ENCODE peak calls at places on chromosome X, in five cellular contexts. M, U, J, K and H are unnamed samples.

GRCh38 chrX:47218920-47219815 is 687 bp downstream of the CDK16 start:
- DNase-seq in M (peak), U (no peak), J (peak), K (no peak), H (no peak)

GRCh38 chrX:115988825-115989224 is 181.7 kb upstream of the AGTR2 start:
- DNase-seq in M (no peak), U (peak), J (no peak), K (peak), H (no peak)

GRCh38 chrX:54012830-54013500 is 31.3 kb downstream of the PHF8 start:
- DNase-seq in M (no peak), U (no peak), J (no peak), K (no peak), H (no peak)

GRCh38 chrX:27890611-27891010 is 82.8 kb downstream of the MAGEB10 start:
- DNase-seq in M (no peak), U (peak), J (no peak), K (peak), H (peak)

GRCh38 chrX:47814853-47815252 is 21.8 kb upstream of the ZNF81 start:
- DNase-seq in M (no peak), U (no peak), J (no peak), K (no peak), H (peak)

GRCh38 chrX:134626434-134626833 is 31.8 kb downstream of the PLAC1 start:
- DNase-seq in M (no peak), U (peak), J (no peak), K (no peak), H (no peak)

GRCh38 chrX:21959362-21960051 is 19.0 kb downstream of the SMS start:
- DNase-seq in M (no peak), U (no peak), J (no peak), K (no peak), H (no peak)

GRCh38 chrX:42220722-42221121 is 297.4 kb upstream of the CASK start:
- DNase-seq in M (no peak), U (no peak), J (no peak), K (no peak), H (no peak)

GRCh38 chrX:24357101-24357500 is 3.3 kb upstream of the SUPT20HL1 start:
- DNase-seq in M (no peak), U (no peak), J (no peak), K (no peak), H (no peak)

GRCh38 chrX:8084023-8084422 is 87.0 kb downstream of the VCX2 start:
- DNase-seq in M (no peak), U (peak), J (no peak), K (peak), H (peak)

GRCh38 chrX:26192204-26192603 is at the start of gene MAGEB6:
- DNase-seq in M (peak), U (no peak), J (no peak), K (no peak), H (no peak)

GRCh38 chrX:16712116-16712824 is at the start of gene CTPS2:
- DNase-seq in M (peak), U (peak), J (peak), K (peak), H (peak)